ENCODE peak calls at places on chromosomes 12 and 14, in nine cellular contexts. E is tibial artery; U is stomach; G is stimulated activated CD4-positive, alpha-beta T cell treated with anti-CD3 and anti-CD28 coated beads, TNF-alpha, amount 100 ng/mL, for 4 hours; N is IMR-90; H is esophagus squamous epithelium; Y is psoas muscle; I is glutamatergic neuron; R is iris pigment epithelial cell. P is an unnamed sample.

GRCh38 chr12:31231611-31232360 is 94.2 kb downstream of the SINHCAF start:
- DNase-seq in E (no peak), U (no peak), G (no peak), N (no peak), H (no peak), Y (no peak), I (no peak), R (no peak), P (no peak)

GRCh38 chr12:100138048-100138907 is 4.4 kb downstream of the BLTP3B start:
- DNase-seq in E (no peak), U (no peak), G (no peak), N (peak), H (no peak), Y (no peak), I (no peak), R (peak), P (no peak)

GRCh38 chr12:55019784-55020183 is at the start of gene NEUROD4:
- DNase-seq in E (no peak), U (peak), G (no peak), N (peak), H (no peak), Y (peak), I (peak), R (peak), P (no peak)

GRCh38 chr12:98698603-98699463 is 53.7 kb downstream of the APAF1 start:
- DNase-seq in E (peak), U (peak), G (no peak), N (peak), H (no peak), Y (peak), I (peak), R (peak), P (no peak)

GRCh38 chr12:105331805-105332251 is 1.3 kb downstream of the C12orf75 start:
- DNase-seq in E (no peak), U (peak), G (no peak), N (no peak), H (no peak), Y (no peak), I (no peak), R (no peak), P (no peak)

GRCh38 chr14:52299692-52300278 is 14.3 kb upstream of the PTGER2 start:
- DNase-seq in E (no peak), U (no peak), G (no peak), N (peak), H (no peak), Y (no peak), I (no peak), R (peak), P (no peak)

GRCh38 chr14:40417777-40418401 is 985.7 kb upstream of the FBXO33 start:
- DNase-seq in E (no peak), U (peak), G (no peak), N (no peak), H (no peak), Y (no peak), I (peak), R (no peak), P (no peak)

GRCh38 chr14:56124296-56124695 is 6.1 kb downstream of the PELI2 start:
- DNase-seq in E (no peak), U (no peak), G (no peak), N (peak), H (no peak), Y (no peak), I (no peak), R (no peak), P (no peak)

GRCh38 chr12:56234746-56235436 is 5.0 kb downstream of the SLC39A5 start:
- DNase-seq in E (no peak), U (no peak), G (no peak), N (no peak), H (no peak), Y (no peak), I (no peak), R (no peak), P (no peak)

GRCh38 chr14:55398679-55399078 is 13.0 kb downstream of the ATG14 start:
- DNase-seq in E (peak), U (no peak), G (no peak), N (peak), H (no peak), Y (no peak), I (no peak), R (peak), P (no peak)

GRCh38 chr14:23245282-23245681 is 7.5 kb downstream of the RNF212B start:
- DNase-seq in E (no peak), U (no peak), G (no peak), N (no peak), H (no peak), Y (no peak), I (no peak), R (no peak), P (no peak)

GRCh38 chr14:83594874-83595273 is 1935.1 kb upstream of the FLRT2 start:
- DNase-seq in E (no peak), U (no peak), G (no peak), N (no peak), H (no peak), Y (no peak), I (no peak), R (no peak), P (no peak)

GRCh38 chr12:9925746-9926393 is 6.3 kb downstream of the CLEC2A start:
- DNase-seq in E (no peak), U (no peak), G (no peak), N (peak), H (no peak), Y (no peak), I (no peak), R (peak), P (no peak)

GRCh38 chr12:18382486-18382885 is 121.2 kb downstream of the PIK3C2G start:
- DNase-seq in E (no peak), U (no peak), G (no peak), N (peak), H (no peak), Y (no peak), I (no peak), R (peak), P (no peak)

GRCh38 chr14:54746019-54746418 is 156.6 kb downstream of the GCH1 start:
- DNase-seq in E (no peak), U (no peak), G (no peak), N (no peak), H (no peak), Y (no peak), I (no peak), R (peak), P (no peak)

GRCh38 chr14:31207287-31207745 is 277 bp downstream of the HECTD1 start:
- DNase-seq in E (peak), U (no peak), G (no peak), N (no peak), H (no peak), Y (no peak), I (no peak), R (no peak), P (peak)

GRCh38 chr12:98744692-98745091 is 99.6 kb downstream of the APAF1 start:
- DNase-seq in E (no peak), U (no peak), G (no peak), N (no peak), H (no peak), Y (no peak), I (no peak), R (no peak), P (no peak)

GRCh38 chr12:128557231-128557630 is 266.5 kb downstream of the SLC15A4 start:
- DNase-seq in E (no peak), U (no peak), G (no peak), N (no peak), H (no peak), Y (no peak), I (no peak), R (no peak), P (no peak)

GRCh38 chr14:61493239-61493638 is 171.9 kb downstream of the PRKCH start:
- DNase-seq in E (no peak), U (no peak), G (no peak), N (peak), H (no peak), Y (no peak), I (no peak), R (peak), P (no peak)

GRCh38 chr14:61281911-61282310 is 773 bp upstream of the TMEM30B start:
- DNase-seq in E (peak), U (no peak), G (no peak), N (no peak), H (no peak), Y (no peak), I (no peak), R (no peak), P (no peak)

GRCh38 chr12:71685312-71685906 is 473 bp upstream of the TMEM19 start:
- DNase-seq in E (no peak), U (no peak), G (no peak), N (no peak), H (no peak), Y (peak), I (no peak), R (no peak), P (no peak)

GRCh38 chr14:79856357-79856756 is 354.9 kb downstream of the DIO2 start:
- DNase-seq in E (no peak), U (no peak), G (no peak), N (peak), H (no peak), Y (no peak), I (no peak), R (peak), P (no peak)